ENCODE peak calls at places on chromosomes 4 and X, in four cellular contexts. L is fibroblast of mammary gland; M is NCI-H226; Y is activated CD4-positive, alpha-beta T cell treated with anti-CD3 and anti-CD28 coated beads for 48 hours. S is an unnamed sample.

GRCh38 chrX:1281511-1281910 is 12.9 kb downstream of the CSF2RA start:
- DNase-seq in L (peak), M (peak), Y (no peak), S (no peak)

GRCh38 chr4:836781-837301 is 10.9 kb upstream of the CPLX1 start:
- DNase-seq in L (no peak), M (no peak), Y (no peak), S (no peak)

GRCh38 chrX:109635151-109635550 is 10.2 kb upstream of the KCNE5 start:
- DNase-seq in L (peak), M (no peak), Y (no peak), S (peak)

GRCh38 chr4:169663894-169664293 is 43.5 kb downstream of the CLCN3 start:
- DNase-seq in L (peak), M (no peak), Y (no peak), S (no peak)

GRCh38 chr4:56129431-56129861 is 180.7 kb downstream of the CEP135 start:
- DNase-seq in L (no peak), M (no peak), Y (peak), S (peak)

GRCh38 chr4:130747842-130748241 is 1651.9 kb downstream of the C4orf33 start:
- DNase-seq in L (peak), M (no peak), Y (no peak), S (no peak)

GRCh38 chr4:26858035-26858918 is 2.4 kb upstream of the STIM2 start:
- DNase-seq in L (no peak), M (no peak), Y (no peak), S (no peak)

GRCh38 chr4:89837385-89837995 is 529 bp upstream of the SNCA start:
- DNase-seq in L (peak), M (no peak), Y (peak), S (peak)

GRCh38 chrX:67619253-67619652 is 75.4 kb downstream of the AR start:
- DNase-seq in L (peak), M (no peak), Y (no peak), S (no peak)

GRCh38 chr4:46370531-46370930 is 19.4 kb downstream of the GABRA2 start:
- DNase-seq in L (no peak), M (no peak), Y (no peak), S (no peak)

GRCh38 chr4:94802091-94802490 is 44.3 kb downstream of the BMPR1B start:
- DNase-seq in L (no peak), M (no peak), Y (no peak), S (no peak)

GRCh38 chrX:120769576-120770341 is 105.9 kb downstream of the CT47B1 start:
- DNase-seq in L (peak), M (peak), Y (no peak), S (no peak)

GRCh38 chr4:31362756-31363155 is 642.6 kb downstream of the PCDH7 start:
- DNase-seq in L (peak), M (peak), Y (no peak), S (no peak)

GRCh38 chrX:17700976-17701375 is 36.3 kb upstream of the SCML1 start:
- DNase-seq in L (no peak), M (no peak), Y (no peak), S (no peak)

GRCh38 chrX:68880846-68881513 is 52.2 kb downstream of the EFNB1 start:
- DNase-seq in L (no peak), M (no peak), Y (no peak), S (peak)

GRCh38 chrX:71254092-71254941 is at the start of gene ZMYM3:
- DNase-seq in L (peak), M (peak), Y (peak), S (peak)

GRCh38 chr4:183321079-183321478 is 1.0 kb upstream of the CLDN22 start:
- DNase-seq in L (no peak), M (no peak), Y (no peak), S (no peak)

GRCh38 chr4:37822220-37822619 is 4.3 kb upstream of the PGM2 start:
- DNase-seq in L (peak), M (no peak), Y (no peak), S (no peak)

GRCh38 chr4:40377462-40378385 is 42.6 kb downstream of the CHRNA9 start:
- DNase-seq in L (peak), M (no peak), Y (no peak), S (no peak)

GRCh38 chr4:141339966-141340365 is 119.3 kb downstream of the ZNF330 start:
- DNase-seq in L (no peak), M (peak), Y (no peak), S (no peak)

GRCh38 chrX:128975716-128976115 is 547.6 kb downstream of the SMARCA1 start:
- DNase-seq in L (peak), M (no peak), Y (peak), S (peak)

GRCh38 chr4:110003401-110004187 is 90.9 kb downstream of the EGF start:
- DNase-seq in L (peak), M (no peak), Y (peak), S (no peak)

GRCh38 chr4:174522183-174523002 is at the start of gene HPGD:
- DNase-seq in L (no peak), M (no peak), Y (peak), S (peak)

GRCh38 chrX:134180566-134180965 is 56.4 kb upstream of the CCDC160 start:
- DNase-seq in L (no peak), M (no peak), Y (no peak), S (no peak)

GRCh38 chr4:1576200-1576960 is 107.7 kb downstream of the FAM53A start:
- DNase-seq in L (no peak), M (no peak), Y (no peak), S (peak)

GRCh38 chr4:18369561-18369960 is 348.0 kb upstream of the LCORL start:
- DNase-seq in L (no peak), M (no peak), Y (no peak), S (no peak)